ENCODE peak calls at places on chromosomes 3 and 15, in five cellular contexts. U, S, F, D and H are unnamed samples.

GRCh38 chr15:74825895-74826294 is 532 bp upstream of the CPLX3 start:
- DNase-seq in S (no peak), U (no peak), D (no peak), F (no peak), H (no peak)

GRCh38 chr3:71031914-71032521 is 551.5 kb downstream of the FOXP1 start:
- DNase-seq in F (no peak), S (no peak), U (peak; percentile 81), D (peak; percentile 90), H (no peak)

GRCh38 chr15:57619746-57620145 is 28.0 kb downstream of the MYZAP start:
- DNase-seq in S (no peak), D (no peak), U (no peak), F (no peak), H (no peak)

GRCh38 chr3:124648551-124648950 is 81.7 kb upstream of the UMPS start:
- DNase-seq in U (no peak), S (no peak), F (no peak), D (no peak), H (no peak)

GRCh38 chr3:150870406-150870805 is 34.8 kb downstream of the MINDY4B start:
- DNase-seq in F (no peak), S (peak; percentile 21), U (no peak), D (no peak), H (no peak)

GRCh38 chr3:142500211-142500610 is 52.4 kb upstream of the XRN1 start:
- DNase-seq in D (no peak), F (no peak), U (no peak), S (no peak), H (no peak)

GRCh38 chr3:64316971-64317370 is 91.7 kb upstream of the PRICKLE2 start:
- DNase-seq in S (no peak), F (no peak), U (no peak), D (no peak), H (no peak)

GRCh38 chr15:66651913-66652642 is 50.0 kb upstream of the SMAD6 start:
- DNase-seq in D (no peak), F (no peak), U (no peak), S (no peak), H (no peak)

GRCh38 chr15:64833690-64834089 is 8.0 kb upstream of the PLEKHO2 start:
- DNase-seq in U (no peak), S (no peak), D (no peak), F (no peak), H (no peak)

GRCh38 chr3:197782230-197782629 is 8.8 kb upstream of the LRCH3 start:
- DNase-seq in S (no peak), D (no peak), U (peak; percentile 54), F (no peak), H (no peak)

GRCh38 chr3:119310052-119310451 is 15.9 kb downstream of the ARHGAP31 start:
- DNase-seq in D (no peak), S (peak; percentile 53), F (no peak), U (no peak), H (no peak)

GRCh38 chr3:114659109-114660081 is 365.6 kb downstream of the TIGIT start:
- DNase-seq in D (no peak), F (no peak), U (peak; percentile 6), S (no peak), H (no peak)

GRCh38 chr3:123758081-123758564 is 126.0 kb downstream of the MYLK start:
- DNase-seq in D (peak; percentile 97), S (peak; percentile 71), F (no peak), U (no peak), H (no peak)

GRCh38 chr15:61146643-61147230 is 82.4 kb downstream of the RORA start:
- DNase-seq in F (no peak), D (peak; percentile 87), U (no peak), S (no peak), H (no peak)

GRCh38 chr3:63693351-63693750 is 40.9 kb downstream of the SNTN start:
- DNase-seq in U (no peak), D (no peak), S (no peak), F (no peak), H (no peak)

GRCh38 chr3:111820651-111821050 is 38.4 kb upstream of the PHLDB2 start:
- DNase-seq in F (no peak), S (no peak), D (no peak), U (no peak), H (no peak)

GRCh38 chr3:185965496-185965895 is 27.7 kb upstream of the TRA2B start:
- DNase-seq in S (no peak), U (no peak), F (no peak), D (no peak), H (no peak)

GRCh38 chr3:148955544-148956346 is 35.6 kb upstream of the GYG1 start:
- DNase-seq in S (peak; percentile 54), D (peak; percentile 16), F (no peak), U (peak; percentile 45), H (peak; percentile 48)

GRCh38 chr3:150760431-150761200 is 2.4 kb downstream of the SIAH2 start:
- DNase-seq in U (peak; percentile 55), F (no peak), S (no peak), D (no peak), H (no peak)

GRCh38 chr3:15899438-15899837 is 101.7 kb upstream of the ANKRD28 start:
- DNase-seq in D (peak; percentile 16), F (no peak), U (no peak), S (peak; percentile 34), H (peak; percentile 40)

GRCh38 chr3:7309707-7310106 is 448.8 kb downstream of the GRM7 start:
- DNase-seq in F (no peak), S (no peak), U (no peak), D (no peak), H (no peak)

GRCh38 chr15:40163657-40164416 is 3.0 kb downstream of the BUB1B start:
- DNase-seq in U (no peak), D (no peak), F (no peak), S (no peak), H (no peak)

GRCh38 chr3:12954891-12955650 is 113.7 kb upstream of the RPL32 start:
- DNase-seq in F (peak; percentile 71), D (no peak), S (no peak), U (peak; percentile 86), H (no peak)

GRCh38 chr15:32838820-32839219 is 121.0 kb downstream of the GREM1 start:
- DNase-seq in U (no peak), F (no peak), D (peak; percentile 14), S (peak; percentile 20), H (no peak)

GRCh38 chr3:192825657-192826200 is 91.9 kb downstream of the MB21D2 start:
- DNase-seq in F (no peak), D (no peak), S (no peak), U (no peak), H (no peak)

GRCh38 chr15:57496946-57497944 is 94.5 kb upstream of the MYZAP start:
- DNase-seq in F (no peak), S (no peak), U (no peak), D (no peak), H (no peak)

GRCh38 chr3:100802126-100802525 is 92.8 kb downstream of the TFG start:
- DNase-seq in U (no peak), S (no peak), D (no peak), F (no peak), H (no peak)

GRCh38 chr3:122458992-122459391 is 43.1 kb upstream of the WDR5B start:
- DNase-seq in S (peak; percentile 17), D (peak; percentile 26), F (no peak), U (peak; percentile 7), H (peak; percentile 23)

GRCh38 chr3:150078983-150079739 is 108.5 kb upstream of the PFN2 start:
- DNase-seq in F (no peak), D (no peak), U (no peak), S (peak; percentile 57), H (no peak)

GRCh38 chr3:124586126-124587052 is 143.9 kb upstream of the UMPS start:
- DNase-seq in D (no peak), F (no peak), U (no peak), S (no peak), H (no peak)

GRCh38 chr3:171959532-171960044 is 79.8 kb upstream of the FNDC3B start:
- DNase-seq in D (no peak), U (no peak), F (no peak), S (no peak), H (no peak)

GRCh38 chr3:187533797-187534196 is 136.4 kb downstream of the SST start:
- DNase-seq in S (no peak), U (no peak), D (no peak), F (no peak), H (no peak)

GRCh38 chr15:83283813-83284562 is 476 bp downstream of the BNC1 start:
- DNase-seq in D (no peak), U (no peak), S (no peak), F (no peak), H (no peak)

GRCh38 chr3:109685084-109686079 is 348.0 kb upstream of the DPPA4 start:
- DNase-seq in D (no peak), S (peak; percentile 48), U (no peak), F (no peak), H (peak; percentile 93)

GRCh38 chr15:70507772-70508351 is 255.5 kb downstream of the UACA start:
- DNase-seq in U (no peak), S (peak; percentile 70), F (no peak), D (peak; percentile 86), H (no peak)

GRCh38 chr15:69979269-69979668 is 118.4 kb downstream of the TLE3 start:
- DNase-seq in U (peak; percentile 53), F (no peak), D (peak; percentile 26), S (peak; percentile 37), H (no peak)